ENCODE peak calls at places on chromosomes 12 and 14, in five cellular contexts. H is HEK293T; M is activated T-cell treated with anti-CD3 and anti-CD28 coated beads for 1 hour; A is stimulated activated CD4-positive, alpha-beta T cell treated with anti-CD3 and anti-CD28 coated beads, Interleukin-15, amount 100 ng/mL, for 24 hours; U is HTR-8/SVneo. R is an unnamed sample.

GRCh38 chr12:2259368-2259767 is 206.6 kb downstream of the CACNA1C start:
- DNase-seq in H (no peak), M (no peak), A (no peak), U (no peak), R (no peak)

GRCh38 chr12:113242018-113242418 is 20.8 kb downstream of the TPCN1 start:
- DNase-seq in H (no peak), M (no peak), A (no peak), U (no peak), R (no peak)

GRCh38 chr12:90801776-90802175 is 153.2 kb downstream of the CCER1 start:
- DNase-seq in H (no peak), M (no peak), A (no peak), U (no peak), R (peak; percentile 40)

GRCh38 chr14:96056509-96057422 is 17.6 kb downstream of the C14orf132 start:
- DNase-seq in H (no peak), M (no peak), A (no peak), U (no peak), R (no peak)

GRCh38 chr12:46578190-46578982 is 205.8 kb upstream of the SLC38A2 start:
- DNase-seq in H (no peak), M (no peak), A (no peak), U (no peak), R (no peak)

GRCh38 chr14:67572608-67573007 is 27.5 kb downstream of the PIGH start:
- DNase-seq in H (no peak), M (no peak), A (no peak), U (no peak), R (no peak)

GRCh38 chr14:91348861-91349465 is 68.7 kb downstream of the CCDC88C start:
- DNase-seq in H (no peak), M (no peak), A (peak; percentile 34), U (no peak), R (no peak)

GRCh38 chr14:81710232-81710845 is 176.7 kb upstream of the SEL1L start:
- DNase-seq in H (peak; percentile 21), M (no peak), A (peak; percentile 8), U (peak; percentile 23), R (peak; percentile 5)

GRCh38 chr14:75417674-75418073 is 10.1 kb upstream of the JDP2 start:
- DNase-seq in H (no peak), M (no peak), A (no peak), U (no peak), R (no peak)

GRCh38 chr12:130145731-130146130 is 16.5 kb upstream of the FZD10 start:
- DNase-seq in H (no peak), M (no peak), A (no peak), U (no peak), R (no peak)

GRCh38 chr12:49838973-49839633 is 3.8 kb downstream of the BCDIN3D start:
- DNase-seq in H (peak; percentile 41), M (no peak), A (peak; percentile 40), U (peak; percentile 45), R (no peak)

GRCh38 chr12:131088701-131089525 is 135.2 kb downstream of the ADGRD1 start:
- DNase-seq in H (no peak), M (no peak), A (no peak), U (no peak), R (no peak)

GRCh38 chr12:59708059-59708458 is 112.2 kb downstream of the SLC16A7 start:
- DNase-seq in H (no peak), M (no peak), A (no peak), U (peak; percentile 23), R (peak; percentile 47)

R was measured in astrocyte of the cerebellum.